ENCODE peak calls at places on chromosomes 6 and 20, in ten cellular contexts. J is CD8-positive, alpha-beta T cell; B is Peyer's patch; E is CD4-positive, CD25-positive, alpha-beta regulatory T cell; S is MM.1S; T is spleen; Y is stomach; O is esophagus squamous epithelium; P is hepatocyte; R is psoas muscle. A is an unnamed sample.

GRCh38 chr6:123803862-123804681 is at the start of gene NKAIN2:
- DNase-seq in J (no peak), B (no peak), E (no peak), S (peak; percentile 56), T (peak; percentile 71), Y (no peak), O (no peak), P (peak; percentile 49), R (peak; percentile 52), A (no peak)

GRCh38 chr20:32449057-32449889 is 91.1 kb downstream of the ASXL1 start:
- DNase-seq in J (no peak), B (peak; percentile 36), E (no peak), S (no peak), T (no peak), Y (no peak), O (no peak), P (no peak), R (no peak), A (no peak)

GRCh38 chr6:89260832-89261231 is 43.7 kb upstream of the GABRR1 start:
- DNase-seq in J (no peak), B (no peak), E (no peak), S (no peak), T (no peak), Y (no peak), O (no peak), P (peak; percentile 60), R (no peak), A (peak; percentile 40)

GRCh38 chr20:62503414-62504178 is 27.8 kb upstream of the GATA5 start:
- DNase-seq in J (peak; percentile 11), B (no peak), E (no peak), S (no peak), T (no peak), Y (no peak), O (no peak), P (no peak), R (no peak), A (no peak)

GRCh38 chr6:168374541-168375071 is 55.0 kb upstream of the DACT2 start:
- DNase-seq in J (no peak), B (no peak), E (no peak), S (no peak), T (peak; percentile 70), Y (no peak), O (no peak), P (no peak), R (no peak), A (no peak)

GRCh38 chr20:32945710-32946221 is 58.5 kb downstream of the SUN5 start:
- DNase-seq in J (peak; percentile 20), B (no peak), E (peak; percentile 67), S (no peak), T (no peak), Y (no peak), O (no peak), P (no peak), R (no peak), A (no peak)

GRCh38 chr20:1401431-1401907 is 8.6 kb upstream of the FKBP1A start:
- DNase-seq in J (no peak), B (no peak), E (no peak), S (no peak), T (no peak), Y (no peak), O (no peak), P (no peak), R (no peak), A (no peak)

GRCh38 chr20:62740286-62741141 is 31.9 kb downstream of the NTSR1 start:
- DNase-seq in J (peak; percentile 85), B (peak; percentile 87), E (peak; percentile 97), S (peak; percentile 77), T (peak; percentile 88), Y (peak; percentile 39), O (peak; percentile 57), P (peak; percentile 51), R (no peak), A (no peak)

GRCh38 chr20:8339313-8339712 is 207.2 kb downstream of the PLCB1 start:
- DNase-seq in J (no peak), B (no peak), E (no peak), S (no peak), T (no peak), Y (no peak), O (no peak), P (no peak), R (no peak), A (no peak)

GRCh38 chr6:118725944-118726343 is 74.6 kb upstream of the CEP85L start:
- DNase-seq in J (peak; percentile 88), B (no peak), E (peak; percentile 53), S (no peak), T (no peak), Y (no peak), O (no peak), P (no peak), R (no peak), A (no peak)

GRCh38 chr20:50512323-50512722 is 2.1 kb downstream of the PTPN1 start:
- DNase-seq in J (no peak), B (no peak), E (no peak), S (no peak), T (no peak), Y (no peak), O (no peak), P (no peak), R (no peak), A (no peak)

GRCh38 chr20:50515471-50516106 is 5.4 kb downstream of the PTPN1 start:
- DNase-seq in J (no peak), B (no peak), E (no peak), S (no peak), T (no peak), Y (no peak), O (no peak), P (no peak), R (no peak), A (no peak)

GRCh38 chr20:50514750-50515149 is 4.6 kb downstream of the PTPN1 start:
- DNase-seq in J (no peak), B (no peak), E (no peak), S (no peak), T (no peak), Y (no peak), O (no peak), P (no peak), R (no peak), A (no peak)

GRCh38 chr20:50514035-50514337 is 3.8 kb downstream of the PTPN1 start:
- DNase-seq in J (no peak), B (no peak), E (no peak), S (no peak), T (no peak), Y (no peak), O (no peak), P (no peak), R (no peak), A (no peak)

GRCh38 chr20:50513169-50514034 is 3.2 kb downstream of the PTPN1 start:
- DNase-seq in J (no peak), B (no peak), E (no peak), S (no peak), T (no peak), Y (no peak), O (no peak), P (no peak), R (no peak), A (no peak)
- H3K4me1 ChIP-seq in J (peaks cover 74% of the 10 kb centered on the region), B (peaks cover 41% of the 10 kb centered on the region), E (peaks cover 83% of the 10 kb centered on the region), S (peaks cover 39% of the 10 kb centered on the region), T (peaks cover 85% of the 10 kb centered on the region), Y (peaks cover 45% of the 10 kb centered on the region), O (peaks cover 54% of the 10 kb centered on the region), P (peaks cover 49% of the 10 kb centered on the region), R (peaks cover 74% of the 10 kb centered on the region), A (peaks cover 82% of the 10 kb centered on the region)

DNA sequence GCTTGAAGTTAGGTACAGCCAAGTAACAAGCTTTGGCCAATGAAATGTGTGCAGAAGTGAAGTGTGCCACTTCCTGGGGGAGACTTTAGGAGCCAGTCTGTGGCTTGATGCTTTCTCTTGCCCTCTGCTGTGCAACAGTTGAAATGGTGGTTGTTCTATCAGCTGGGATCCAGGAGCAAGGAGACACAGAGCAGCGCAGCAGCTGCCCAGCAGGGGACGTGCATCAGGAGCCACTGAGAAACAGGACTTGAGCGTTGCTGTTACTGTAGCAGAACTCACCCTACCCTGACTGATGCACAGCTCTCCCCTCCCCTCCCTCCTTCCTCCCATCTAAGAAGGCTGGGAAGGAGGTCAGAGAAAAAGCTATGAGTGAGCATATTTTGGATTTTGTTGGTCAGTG is 18.9 kb upstream of the CCN5 start:
- DNase-seq in J (no peak), B (no peak), E (no peak), S (no peak), T (no peak), Y (no peak), O (no peak), P (no peak), R (no peak), A (no peak)
- H3K4me1 ChIP-seq in J (no peaks in the 10 kb centered on the region), B (no peaks in the 10 kb centered on the region), E (no peaks in the 10 kb centered on the region), S (peaks cover 5% of the 10 kb centered on the region), T (no peaks in the 10 kb centered on the region), Y (peaks cover 20% of the 10 kb centered on the region), O (peaks cover 31% of the 10 kb centered on the region), P (peaks cover 16% of the 10 kb centered on the region), R (peaks cover 31% of the 10 kb centered on the region), A (peaks cover 63% of the 10 kb centered on the region)

DNA sequence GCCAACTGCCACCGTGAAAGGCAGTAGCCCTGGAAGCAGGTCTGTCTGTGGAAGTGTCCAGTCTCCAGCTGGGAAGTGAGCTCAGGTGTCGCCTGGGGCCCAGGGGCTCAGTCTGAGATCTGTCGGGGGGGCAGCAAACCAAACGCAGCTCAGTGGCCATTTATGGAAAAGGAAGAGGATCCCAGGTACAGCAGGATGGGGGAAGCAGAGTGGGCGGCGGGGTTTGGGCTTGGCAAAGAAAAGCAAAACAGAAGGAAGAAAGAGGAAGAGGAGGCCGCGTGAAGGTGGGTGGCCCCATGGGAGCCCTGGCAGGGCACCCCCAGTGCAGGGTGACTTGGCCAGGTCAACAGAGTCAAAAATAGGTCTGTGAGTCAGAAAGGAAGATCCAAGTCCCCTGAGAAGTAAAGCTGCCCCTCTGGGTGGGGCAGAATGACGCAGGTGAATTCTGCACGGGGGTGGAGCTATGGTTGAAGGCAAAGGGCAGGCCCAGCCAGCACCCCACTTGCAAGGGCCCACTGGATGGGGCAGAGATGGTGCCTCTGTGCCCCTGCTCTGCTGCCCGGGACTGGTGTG is 5.3 kb downstream of the PXDC1 start:
- DNase-seq in J (no peak), B (peak; percentile 78), E (no peak), S (no peak), T (no peak), Y (peak; percentile 25), O (no peak), P (no peak), R (peak; percentile 51), A (no peak)
- H3K4me1 ChIP-seq in J (peaks cover 9% of the 10 kb centered on the region), B (peaks cover 16% of the 10 kb centered on the region), E (peaks cover 21% of the 10 kb centered on the region), S (peaks cover 5% of the 10 kb centered on the region), T (peaks cover 92% of the 10 kb centered on the region), Y (peaks cover 85% of the 10 kb centered on the region), O (peaks cover 74% of the 10 kb centered on the region), P (peaks cover 35% of the 10 kb centered on the region), R (peaks cover 85% of the 10 kb centered on the region), A (peaks cover 87% of the 10 kb centered on the region)

DNA sequence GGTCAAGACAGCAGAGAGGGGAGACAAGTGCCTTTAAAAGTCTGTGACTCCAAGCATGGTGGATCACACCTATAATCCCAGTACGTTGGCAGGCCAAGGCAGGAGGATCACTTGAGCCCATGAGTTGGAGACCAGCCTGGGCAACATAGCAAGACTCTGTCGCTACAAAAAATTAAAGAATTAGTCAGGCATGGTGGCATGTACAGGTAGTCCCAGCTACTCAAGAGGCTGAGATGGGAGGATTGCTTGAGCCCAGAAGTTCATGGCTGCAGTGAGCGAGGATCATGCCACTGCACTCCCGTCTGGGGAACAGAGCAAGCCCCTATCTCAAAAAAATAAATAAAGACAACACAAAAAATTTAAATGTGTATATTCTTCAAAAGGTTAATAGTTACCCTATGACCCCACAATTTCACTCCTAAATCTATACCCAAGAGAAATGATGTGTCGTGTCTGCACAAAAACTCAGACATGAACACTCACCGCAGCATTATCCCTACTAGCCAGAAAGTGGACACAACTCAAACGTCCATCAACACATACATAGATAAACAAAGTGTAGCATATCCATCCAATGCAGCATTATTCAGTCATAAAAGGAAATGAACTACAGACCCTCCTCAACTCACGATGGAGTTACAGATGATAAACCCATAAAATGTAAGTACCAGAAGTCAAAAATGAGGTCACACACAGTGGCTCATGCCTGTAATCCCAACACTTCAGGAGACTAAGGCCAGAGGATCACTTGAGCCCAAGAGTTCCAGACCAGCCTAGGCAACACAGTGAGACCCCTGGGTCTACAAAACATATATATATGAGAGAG is 23.9 kb downstream of the ZMYND8 start:
- DNase-seq in J (no peak), B (no peak), E (no peak), S (no peak), T (no peak), Y (no peak), O (no peak), P (no peak), R (no peak), A (no peak)
- H3K4me1 ChIP-seq in J (peaks cover 36% of the 10 kb centered on the region), B (peaks cover 15% of the 10 kb centered on the region), E (peaks cover 5% of the 10 kb centered on the region), S (peaks cover 8% of the 10 kb centered on the region), T (peaks cover 70% of the 10 kb centered on the region), Y (peaks cover 69% of the 10 kb centered on the region), O (peaks cover 74% of the 10 kb centered on the region), P (peaks cover 67% of the 10 kb centered on the region), R (peaks cover 60% of the 10 kb centered on the region), A (peaks cover 82% of the 10 kb centered on the region)